ENCODE peak calls at places on chromosome 14, in six cellular contexts. M, T, L, Y, G and K are unnamed samples.

GRCh38 chr14:22551597-22551982 is 37.4 kb downstream of the DAD1 start:
- DNase-seq in M (no peak), T (no peak), L (no peak), Y (no peak), G (no peak), K (no peak)

GRCh38 chr14:53458368-53458814 is 305.3 kb upstream of the DDHD1 start:
- DNase-seq in M (no peak), T (peak), L (no peak), Y (peak), G (no peak), K (no peak)

GRCh38 chr14:65403231-65403630 is 9.3 kb upstream of the FUT8 start:
- DNase-seq in M (no peak), T (no peak), L (no peak), Y (peak), G (no peak), K (no peak)

GRCh38 chr14:75279153-75279738 is 618 bp downstream of the FOS start:
- DNase-seq in M (peak), T (peak), L (peak), Y (peak), G (no peak), K (no peak)

GRCh38 chr14:101955695-101956161 is 8.6 kb upstream of the DYNC1H1 start:
- DNase-seq in M (no peak), T (no peak), L (no peak), Y (no peak), G (no peak), K (no peak)

GRCh38 chr14:75246546-75247285 is 31.9 kb upstream of the FOS start:
- DNase-seq in M (no peak), T (no peak), L (no peak), Y (no peak), G (no peak), K (no peak)

GRCh38 chr14:85601246-85601645 is 71.3 kb downstream of the FLRT2 start:
- DNase-seq in M (no peak), T (no peak), L (peak), Y (no peak), G (no peak), K (no peak)

GRCh38 chr14:99270491-99271287 is 1.3 kb downstream of the BCL11B start:
- DNase-seq in M (peak), T (no peak), L (peak), Y (no peak), G (no peak), K (no peak)

GRCh38 chr14:101187017-101187815 is 283.7 kb upstream of the RTL1 start:
- DNase-seq in M (no peak), T (no peak), L (no peak), Y (no peak), G (no peak), K (no peak)

GRCh38 chr14:86858043-86858442 is 1134.9 kb downstream of the GALC start:
- DNase-seq in M (no peak), T (peak), L (no peak), Y (no peak), G (no peak), K (no peak)

GRCh38 chr14:26863736-26864135 is 265.9 kb upstream of the NOVA1 start:
- DNase-seq in M (no peak), T (peak), L (no peak), Y (peak), G (no peak), K (no peak)

GRCh38 chr14:65073605-65074201 is 28.6 kb downstream of the MAX start:
- DNase-seq in M (no peak), T (no peak), L (no peak), Y (no peak), G (no peak), K (no peak)

GRCh38 chr14:76644875-76645518 is 116.3 kb upstream of the VASH1 start:
- DNase-seq in M (peak), T (peak), L (peak), Y (peak), G (no peak), K (peak)

GRCh38 chr14:22849212-22849819 is 12.9 kb downstream of the MMP14 start:
- DNase-seq in M (no peak), T (no peak), L (no peak), Y (peak), G (no peak), K (no peak)

GRCh38 chr14:70660967-70661871 is 19.5 kb downstream of the TTC9 start:
- DNase-seq in M (no peak), T (no peak), L (no peak), Y (no peak), G (no peak), K (peak)

GRCh38 chr14:50953497-50953896 is 9.2 kb upstream of the PYGL start:
- DNase-seq in M (no peak), T (no peak), L (no peak), Y (no peak), G (no peak), K (no peak)

GRCh38 chr14:35368583-35368982 is 36.0 kb downstream of the NFKBIA start:
- DNase-seq in M (no peak), T (no peak), L (no peak), Y (no peak), G (no peak), K (no peak)

GRCh38 chr14:59406454-59407245 is 58.5 kb downstream of the GPR135 start:
- DNase-seq in M (no peak), T (peak), L (no peak), Y (no peak), G (no peak), K (no peak)

GRCh38 chr14:89746135-89746534 is 208.4 kb downstream of the EFCAB11 start:
- DNase-seq in M (no peak), T (no peak), L (no peak), Y (no peak), G (no peak), K (no peak)

GRCh38 chr14:77141592-77142288 is at the start of gene ZDHHC22:
- DNase-seq in M (no peak), T (no peak), L (peak), Y (no peak), G (no peak), K (no peak)

GRCh38 chr14:50830932-50831703 is at the start of gene NIN:
- DNase-seq in M (peak), T (peak), L (no peak), Y (peak), G (peak), K (peak)

GRCh38 chr14:52954346-52955214 is 3.7 kb upstream of the FERMT2 start:
- DNase-seq in M (no peak), T (peak), L (no peak), Y (no peak), G (no peak), K (no peak)

GRCh38 chr14:34833545-34834523 is 41.3 kb downstream of the BAZ1A start:
- DNase-seq in M (no peak), T (no peak), L (no peak), Y (no peak), G (no peak), K (no peak)

GRCh38 chr14:91280129-91280528 is 35.6 kb upstream of the GPR68 start:
- DNase-seq in M (no peak), T (no peak), L (no peak), Y (no peak), G (no peak), K (no peak)

GRCh38 chr14:52797653-52798052 is 6.2 kb upstream of the GNPNAT1 start:
- DNase-seq in M (no peak), T (no peak), L (no peak), Y (no peak), G (no peak), K (no peak)

GRCh38 chr14:91303091-91303923 is 58.8 kb upstream of the GPR68 start:
- DNase-seq in M (no peak), T (no peak), L (no peak), Y (no peak), G (no peak), K (peak)

GRCh38 chr14:76413962-76414665 is 38.2 kb downstream of the ESRRB start:
- DNase-seq in M (no peak), T (no peak), L (no peak), Y (no peak), G (no peak), K (no peak)

GRCh38 chr14:95784137-95784536 is 70.2 kb upstream of the TCL1A start:
- DNase-seq in M (peak), T (peak), L (no peak), Y (peak), G (no peak), K (no peak)

GRCh38 chr14:52015411-52016030 is 26.2 kb downstream of the RTRAF start:
- DNase-seq in M (peak), T (peak), L (no peak), Y (no peak), G (no peak), K (no peak)

GRCh38 chr14:52694761-52695480 is 437 bp downstream of the ERO1A start:
- DNase-seq in M (no peak), T (peak), L (no peak), Y (peak), G (no peak), K (peak)

GRCh38 chr14:41607966-41608663 is 1.4 kb downstream of the LRFN5 start:
- DNase-seq in M (no peak), T (peak), L (no peak), Y (no peak), G (no peak), K (no peak)

GRCh38 chr14:20798932-20799331 is 3.7 kb downstream of the RNASE1 start:
- DNase-seq in M (no peak), T (no peak), L (no peak), Y (no peak), G (no peak), K (no peak)

GRCh38 chr14:56304456-56304855 is 186.2 kb downstream of the PELI2 start:
- DNase-seq in M (no peak), T (peak), L (no peak), Y (no peak), G (no peak), K (no peak)

GRCh38 chr14:57352771-57353170 is 37.6 kb upstream of the NAA30 start:
- DNase-seq in M (no peak), T (no peak), L (no peak), Y (no peak), G (no peak), K (no peak)